ENCODE peak calls at places on chromosomes 16 and 17, in eight cellular contexts. H is epithelial cell of proximal tubule; S is fibroblast of pulmonary artery; C is fibroblast of lung; Y is activated CD4-positive, alpha-beta memory T cell treated with anti-CD3 and anti-CD28 coated beads for 36 hours; K is NCI-H1694; G is ELR; I is stimulated activated CD8-positive, alpha-beta memory T cell treated with anti-CD3 and anti-CD28 coated beads, Interleukin-2, amount 100 ng/mL, for 48 hours. T is an unnamed sample.

GRCh38 chr17:39687101-39687545 is 734 bp downstream of the PGAP3 start:
- DNase-seq in H (no peak), S (no peak), C (no peak), Y (no peak), K (no peak), G (no peak), I (no peak), T (no peak)

GRCh38 chr16:5054876-5055865 is 10.6 kb downstream of the C16orf89 start:
- DNase-seq in H (no peak), S (no peak), C (no peak), Y (no peak), K (no peak), G (no peak), I (no peak), T (no peak)

GRCh38 chr16:249431-249830 is 14.8 kb downstream of the FAM234A start:
- DNase-seq in H (no peak), S (no peak), C (no peak), Y (no peak), K (no peak), G (no peak), I (no peak), T (no peak)

GRCh38 chr16:57892041-57892440 is 78.9 kb downstream of the CNGB1 start:
- DNase-seq in H (peak), S (peak), C (peak), Y (no peak), K (no peak), G (peak), I (no peak), T (no peak)

GRCh38 chr16:58536278-58536677 is 21.0 kb downstream of the SETD6 start:
- DNase-seq in H (no peak), S (no peak), C (no peak), Y (no peak), K (no peak), G (no peak), I (no peak), T (no peak)

GRCh38 chr17:80169784-80170500 is at the start of gene CARD14:
- DNase-seq in H (no peak), S (no peak), C (no peak), Y (no peak), K (no peak), G (no peak), I (no peak), T (no peak)

GRCh38 chr17:47918991-47919390 is 22.4 kb upstream of the PNPO start:
- DNase-seq in H (no peak), S (no peak), C (no peak), Y (no peak), K (no peak), G (no peak), I (no peak), T (no peak)

GRCh38 chr16:5008311-5008731 is 25.4 kb downstream of the NAGPA start:
- DNase-seq in H (no peak), S (no peak), C (no peak), Y (no peak), K (no peak), G (no peak), I (no peak), T (no peak)

GRCh38 chr17:62062936-62063335 is 2.1 kb downstream of the MED13 start:
- DNase-seq in H (no peak), S (no peak), C (no peak), Y (no peak), K (no peak), G (peak), I (no peak), T (no peak)

GRCh38 chr17:77402159-77402731 is 261.5 kb downstream of the SEC14L1 start:
- DNase-seq in H (no peak), S (no peak), C (no peak), Y (no peak), K (no peak), G (no peak), I (no peak), T (no peak)

GRCh38 chr17:82313195-82314011 is 4.0 kb downstream of the CD7 start:
- DNase-seq in H (no peak), S (no peak), C (no peak), Y (no peak), K (no peak), G (no peak), I (no peak), T (no peak)

GRCh38 chr17:80381416-80381923 is 33.5 kb upstream of the ENDOV start:
- DNase-seq in H (no peak), S (no peak), C (no peak), Y (no peak), K (no peak), G (no peak), I (no peak), T (no peak)

GRCh38 chr17:48052956-48053757 is 5.0 kb downstream of the NFE2L1 start:
- DNase-seq in H (no peak), S (peak), C (no peak), Y (no peak), K (no peak), G (peak), I (no peak), T (peak)

GRCh38 chr17:42585353-42585752 is 7.8 kb upstream of the PSMC3IP start:
- DNase-seq in H (no peak), S (peak), C (no peak), Y (no peak), K (no peak), G (no peak), I (no peak), T (no peak)

GRCh38 chr17:41913798-41914197 is 5.0 kb downstream of the ACLY start:
- DNase-seq in H (no peak), S (no peak), C (no peak), Y (no peak), K (no peak), G (no peak), I (no peak), T (no peak)

GRCh38 chr17:34178047-34178446 is 77.0 kb upstream of the CCL2 start:
- DNase-seq in H (no peak), S (peak), C (peak), Y (no peak), K (no peak), G (no peak), I (no peak), T (no peak)

GRCh38 chr17:9529033-9529748 is 46.4 kb downstream of the STX8 start:
- DNase-seq in H (no peak), S (peak), C (peak), Y (no peak), K (no peak), G (peak), I (no peak), T (no peak)

GRCh38 chr17:65228734-65229390 is 91.7 kb downstream of the RGS9 start:
- DNase-seq in H (no peak), S (peak), C (peak), Y (peak), K (no peak), G (peak), I (no peak), T (no peak)

GRCh38 chr17:77273397-77274136 is 132.8 kb downstream of the SEC14L1 start:
- DNase-seq in H (no peak), S (no peak), C (no peak), Y (no peak), K (no peak), G (peak), I (no peak), T (no peak)

GRCh38 chr16:89012622-89012995 is 35.6 kb upstream of the CBFA2T3 start:
- DNase-seq in H (no peak), S (no peak), C (no peak), Y (no peak), K (no peak), G (no peak), I (no peak), T (no peak)

GRCh38 chr16:75238132-75238852 is 13.1 kb downstream of the BCAR1 start:
- DNase-seq in H (no peak), S (peak), C (peak), Y (no peak), K (peak), G (no peak), I (no peak), T (peak)

GRCh38 chr16:59543641-59544040 is 809.5 kb upstream of the GOT2 start:
- DNase-seq in H (no peak), S (no peak), C (peak), Y (no peak), K (no peak), G (peak), I (no peak), T (no peak)

GRCh38 chr17:60305141-60305540 is 86.8 kb downstream of the USP32 start:
- DNase-seq in H (no peak), S (no peak), C (no peak), Y (peak), K (no peak), G (peak), I (no peak), T (no peak)

GRCh38 chr16:89565506-89566372 is 5.3 kb downstream of the RPL13 start:
- DNase-seq in H (no peak), S (peak), C (peak), Y (peak), K (peak), G (peak), I (peak), T (peak)

GRCh38 chr17:73316919-73317505 is 5.2 kb upstream of the CDC42EP4 start:
- DNase-seq in H (no peak), S (peak), C (no peak), Y (no peak), K (peak), G (no peak), I (no peak), T (peak)

GRCh38 chr16:69084301-69084700 is 21.2 kb upstream of the HAS3 start:
- DNase-seq in H (no peak), S (peak), C (peak), Y (no peak), K (no peak), G (no peak), I (no peak), T (no peak)

GRCh38 chr17:74871329-74872076 is 1.3 kb downstream of the FDXR start:
- DNase-seq in H (no peak), S (no peak), C (no peak), Y (no peak), K (no peak), G (no peak), I (no peak), T (no peak)

GRCh38 chr16:8958344-8958808 is 5.3 kb downstream of the USP7 start:
- DNase-seq in H (no peak), S (peak), C (peak), Y (peak), K (no peak), G (peak), I (no peak), T (no peak)

T was measured in NCI-H2171.